ENCODE peak calls at places on chromosomes 11 and 22, in five cellular contexts. Q is AG09309, R is NCI-H345, Z is upper lobe of right lung, M is COR-L47. N is an unnamed sample.

GRCh38 chr11:637593-638507 is 781 bp downstream of the DRD4 start:
- DNase-seq in R (no peak), Z (no peak), Q (no peak), M (no peak), N (no peak)

GRCh38 chr22:45692549-45692948 is 20.9 kb downstream of the ATXN10 start:
- DNase-seq in Q (no peak), R (no peak), Z (no peak), M (no peak), N (no peak)

GRCh38 chr22:29784451-29785361 is 17.5 kb downstream of the UQCR10 start:
- DNase-seq in Q (no peak), R (no peak), Z (no peak), M (no peak), N (no peak)

GRCh38 chr11:126352934-126353801 is 2.3 kb upstream of the ST3GAL4 start:
- DNase-seq in Z (no peak), M (no peak), R (no peak), Q (peak), N (peak)

GRCh38 chr11:22082788-22083187 is 110.1 kb upstream of the ANO5 start:
- DNase-seq in M (no peak), Z (no peak), R (no peak), Q (no peak), N (no peak)

GRCh38 chr22:48635825-48636224 is 1191.8 kb downstream of the BRD1 start:
- DNase-seq in Q (no peak), R (peak), M (peak), Z (peak), N (no peak)

GRCh38 chr11:64516226-64516625 is 74.8 kb upstream of the SLC22A12 start:
- DNase-seq in Z (no peak), Q (no peak), R (no peak), M (no peak), N (no peak)

GRCh38 chr11:61718613-61719302 is 33.7 kb upstream of the MYRF start:
- DNase-seq in Z (no peak), M (no peak), R (no peak), Q (no peak), N (peak)

GRCh38 chr11:4887591-4887990 is 5.9 kb downstream of the OR51T1 start:
- DNase-seq in R (no peak), M (no peak), Z (no peak), Q (no peak), N (no peak)

GRCh38 chr11:129155745-129156144 is 36.4 kb downstream of the ARHGAP32 start:
- DNase-seq in R (no peak), Z (no peak), M (no peak), Q (no peak), N (no peak)

GRCh38 chr22:30908051-30908461 is 60.5 kb downstream of the MORC2 start:
- DNase-seq in M (no peak), Q (no peak), R (no peak), Z (peak), N (no peak)

GRCh38 chr11:110892741-110893285 is 180.6 kb upstream of the ARHGAP20 start:
- DNase-seq in R (no peak), Q (no peak), M (no peak), Z (no peak), N (no peak)

GRCh38 chr11:64249563-64250405 is 1.5 kb upstream of the PLCB3 start:
- DNase-seq in Z (no peak), Q (no peak), R (no peak), M (no peak), N (no peak)

GRCh38 chr22:38655532-38656255 is 498 bp downstream of the FAM227A start:
- DNase-seq in R (no peak), Q (no peak), Z (no peak), M (no peak), N (no peak)

GRCh38 chr11:46982797-46983452 is 46.4 kb downstream of the CSTPP1 start:
- DNase-seq in R (no peak), M (no peak), Z (no peak), Q (no peak), N (no peak)

GRCh38 chr11:44621140-44621681 is 55.7 kb downstream of the CD82 start:
- DNase-seq in Z (peak), M (peak), Q (no peak), R (peak), N (no peak)

GRCh38 chr11:94864646-94865045 is 96.5 kb downstream of the AMOTL1 start:
- DNase-seq in Q (no peak), Z (no peak), M (no peak), R (no peak), N (no peak)

GRCh38 chr11:102230186-102230585 is 87.1 kb upstream of the BIRC3 start:
- DNase-seq in Q (no peak), M (no peak), Z (no peak), R (no peak), N (no peak)

GRCh38 chr11:19191530-19192169 is 10.1 kb downstream of the CSRP3 start:
- DNase-seq in R (no peak), Z (no peak), Q (no peak), M (no peak), N (no peak)

GRCh38 chr22:37075822-37076433 is 24.4 kb downstream of the KCTD17 start:
- DNase-seq in Z (no peak), R (no peak), Q (no peak), M (no peak), N (no peak)

GRCh38 chr22:48711031-48711431 is 1116.6 kb downstream of the BRD1 start:
- DNase-seq in Z (no peak), M (no peak), R (no peak), Q (no peak), N (no peak)

GRCh38 chr22:44479662-44480061 is 18.4 kb downstream of the RTL6 start:
- DNase-seq in M (no peak), R (peak), Z (no peak), Q (no peak), N (no peak)

GRCh38 chr11:123072279-123072678 is 10.3 kb upstream of the HSPA8 start:
- DNase-seq in M (peak), Q (no peak), R (no peak), Z (no peak), N (no peak)

GRCh38 chr11:13183094-13183825 is 94.3 kb upstream of the BMAL1 start:
- DNase-seq in M (no peak), Q (peak), Z (no peak), R (peak), N (no peak)

GRCh38 chr11:103609117-103610066 is 427.0 kb upstream of the DDI1 start:
- DNase-seq in R (no peak), M (no peak), Z (no peak), Q (peak), N (peak)

GRCh38 chr11:83069441-83070043 is 2.2 kb downstream of the RAB30 start:
- DNase-seq in M (no peak), Q (no peak), Z (no peak), R (peak), N (no peak)

GRCh38 chr11:67468056-67468455 is 995 bp downstream of the TMEM134 start:
- DNase-seq in Z (peak), M (no peak), R (peak), Q (no peak), N (no peak)

GRCh38 chr11:107957109-107957588 is 28.9 kb downstream of the RAB39A start:
- DNase-seq in M (no peak), R (no peak), Z (no peak), Q (peak), N (peak)

GRCh38 chr22:29167032-29167911 is 38.4 kb upstream of the EMID1 start:
- DNase-seq in Z (no peak), Q (no peak), M (no peak), R (no peak), N (no peak)

GRCh38 chr11:1163911-1164735 is 6.4 kb downstream of the MUC5AC start:
- DNase-seq in Z (peak), M (no peak), R (no peak), Q (no peak), N (no peak)

GRCh38 chr11:63785823-63786222 is 17.2 kb upstream of the ZFTA start:
- DNase-seq in R (no peak), Z (no peak), M (no peak), Q (no peak), N (no peak)

GRCh38 chr11:65504671-65505433 is 6.0 kb downstream of the MALAT1 start:
- DNase-seq in Z (no peak), M (no peak), Q (no peak), R (no peak), N (peak)

GRCh38 chr11:6611092-6612007 is 666 bp downstream of the TAF10 start:
- DNase-seq in M (no peak), Z (no peak), Q (no peak), R (no peak), N (no peak)

GRCh38 chr11:6855971-6856542 is 6.8 kb upstream of the OR10A2 start:
- DNase-seq in Q (peak), R (no peak), M (no peak), Z (no peak), N (no peak)

GRCh38 chr11:45795379-45795778 is 9.6 kb upstream of the SLC35C1 start:
- DNase-seq in R (no peak), Z (no peak), Q (no peak), M (no peak), N (no peak)

N was measured in HFF-Myc.